ENCODE peak calls at places on chromosomes 1 and 21, in nine cellular contexts. One of them, this sample, is unnamed.

GRCh38 chr21:46390603-46391545 is 66.9 kb downstream of the PCNT start:
- DNase-seq in astrocyte: no peak
- DNase-seq in fibroblast of pulmonary artery: no peak
- DNase-seq in uterus: no peak
- DNase-seq in CD8-positive, alpha-beta T cell: no peak
- DNase-seq in PC-3: no peak
- DNase-seq in fibroblast of villous mesenchyme: no peak
- DNase-seq in bronchial epithelial cell: no peak
- DNase-seq in psoas muscle: peak; percentile 11
- DNase-seq in this sample: no peak

GRCh38 chr1:18795002-18795689 is 64.3 kb downstream of the TAS1R2 start:
- DNase-seq in uterus: no peak
- DNase-seq in psoas muscle: no peak
- DNase-seq in bronchial epithelial cell: no peak
- DNase-seq in PC-3: no peak
- DNase-seq in astrocyte: no peak
- DNase-seq in fibroblast of pulmonary artery: no peak
- DNase-seq in fibroblast of villous mesenchyme: no peak
- DNase-seq in CD8-positive, alpha-beta T cell: no peak
- DNase-seq in this sample: no peak

GRCh38 chr1:53176452-53177344 is 19.9 kb upstream of the CPT2 start:
- DNase-seq in astrocyte: peak; percentile 47
- DNase-seq in CD8-positive, alpha-beta T cell: no peak
- DNase-seq in bronchial epithelial cell: peak; percentile 85
- DNase-seq in PC-3: peak; percentile 91
- DNase-seq in uterus: peak; percentile 26
- DNase-seq in fibroblast of villous mesenchyme: peak; percentile 57
- DNase-seq in psoas muscle: peak; percentile 24
- DNase-seq in fibroblast of pulmonary artery: peak; percentile 30
- DNase-seq in this sample: no peak

GRCh38 chr1:119367332-119368124 is 1.1 kb upstream of the HAO2 start:
- DNase-seq in bronchial epithelial cell: peak; percentile 60
- DNase-seq in fibroblast of pulmonary artery: peak; percentile 66
- DNase-seq in astrocyte: peak; percentile 23
- DNase-seq in uterus: no peak
- DNase-seq in psoas muscle: no peak
- DNase-seq in PC-3: peak; percentile 74
- DNase-seq in CD8-positive, alpha-beta T cell: no peak
- DNase-seq in fibroblast of villous mesenchyme: peak; percentile 51
- DNase-seq in this sample: no peak

GRCh38 chr1:76425843-76426145 is 351.2 kb downstream of the ST6GALNAC3 start:
- DNase-seq in CD8-positive, alpha-beta T cell: no peak
- DNase-seq in fibroblast of villous mesenchyme: peak; percentile 90
- DNase-seq in psoas muscle: no peak
- DNase-seq in uterus: no peak
- DNase-seq in astrocyte: peak; percentile 9
- DNase-seq in PC-3: peak; percentile 56
- DNase-seq in fibroblast of pulmonary artery: peak; percentile 86
- DNase-seq in bronchial epithelial cell: peak; percentile 66
- DNase-seq in this sample: no peak

GRCh38 chr1:156608981-156609380 is 7.7 kb upstream of the GPATCH4 start:
- DNase-seq in psoas muscle: no peak
- DNase-seq in fibroblast of villous mesenchyme: no peak
- DNase-seq in astrocyte: no peak
- DNase-seq in bronchial epithelial cell: peak; percentile 40
- DNase-seq in CD8-positive, alpha-beta T cell: no peak
- DNase-seq in fibroblast of pulmonary artery: no peak
- DNase-seq in uterus: no peak
- DNase-seq in PC-3: peak; percentile 74
- DNase-seq in this sample: no peak

GRCh38 chr1:95992013-95992412 is 729.6 kb upstream of the PTBP2 start:
- DNase-seq in fibroblast of villous mesenchyme: no peak
- DNase-seq in psoas muscle: no peak
- DNase-seq in astrocyte: no peak
- DNase-seq in fibroblast of pulmonary artery: no peak
- DNase-seq in CD8-positive, alpha-beta T cell: no peak
- DNase-seq in PC-3: no peak
- DNase-seq in bronchial epithelial cell: peak; percentile 1
- DNase-seq in uterus: no peak
- DNase-seq in this sample: no peak

GRCh38 chr1:12460911-12461621 is 156.9 kb downstream of the DHRS3 start:
- DNase-seq in PC-3: no peak
- DNase-seq in CD8-positive, alpha-beta T cell: no peak
- DNase-seq in uterus: peak; percentile 52
- DNase-seq in astrocyte: peak; percentile 86
- DNase-seq in bronchial epithelial cell: no peak
- DNase-seq in fibroblast of villous mesenchyme: peak; percentile 58
- DNase-seq in fibroblast of pulmonary artery: no peak
- DNase-seq in psoas muscle: peak; percentile 48
- DNase-seq in this sample: no peak

GRCh38 chr1:13487143-13487868 is 26.5 kb downstream of the LRRC38 start:
- DNase-seq in psoas muscle: peak; percentile 82
- DNase-seq in fibroblast of pulmonary artery: no peak
- DNase-seq in bronchial epithelial cell: no peak
- DNase-seq in CD8-positive, alpha-beta T cell: no peak
- DNase-seq in astrocyte: no peak
- DNase-seq in PC-3: no peak
- DNase-seq in uterus: no peak
- DNase-seq in fibroblast of villous mesenchyme: no peak
- DNase-seq in this sample: no peak

GRCh38 chr21:42222821-42223390 is 4.0 kb downstream of the ABCG1 start:
- DNase-seq in psoas muscle: no peak
- DNase-seq in astrocyte: no peak
- DNase-seq in fibroblast of villous mesenchyme: no peak
- DNase-seq in PC-3: no peak
- DNase-seq in bronchial epithelial cell: no peak
- DNase-seq in CD8-positive, alpha-beta T cell: no peak
- DNase-seq in fibroblast of pulmonary artery: no peak
- DNase-seq in uterus: no peak
- DNase-seq in this sample: no peak

GRCh38 chr1:16088996-16089395 is 15.5 kb upstream of the FAM131C start:
- DNase-seq in bronchial epithelial cell: peak; percentile 60
- DNase-seq in CD8-positive, alpha-beta T cell: no peak
- DNase-seq in psoas muscle: no peak
- DNase-seq in PC-3: peak; percentile 82
- DNase-seq in uterus: no peak
- DNase-seq in fibroblast of pulmonary artery: peak; percentile 80
- DNase-seq in fibroblast of villous mesenchyme: peak; percentile 33
- DNase-seq in astrocyte: peak; percentile 89
- DNase-seq in this sample: no peak

GRCh38 chr1:43068911-43069310 is 103.2 kb downstream of the EBNA1BP2 start:
- DNase-seq in fibroblast of pulmonary artery: no peak
- DNase-seq in fibroblast of villous mesenchyme: no peak
- DNase-seq in bronchial epithelial cell: no peak
- DNase-seq in PC-3: no peak
- DNase-seq in uterus: no peak
- DNase-seq in psoas muscle: no peak
- DNase-seq in astrocyte: no peak
- DNase-seq in CD8-positive, alpha-beta T cell: no peak
- DNase-seq in this sample: no peak

GRCh38 chr1:43066578-43066977 is 105.5 kb downstream of the EBNA1BP2 start:
- DNase-seq in bronchial epithelial cell: no peak
- DNase-seq in fibroblast of villous mesenchyme: no peak
- DNase-seq in fibroblast of pulmonary artery: no peak
- DNase-seq in CD8-positive, alpha-beta T cell: no peak
- DNase-seq in uterus: no peak
- DNase-seq in PC-3: no peak
- DNase-seq in psoas muscle: no peak
- DNase-seq in astrocyte: no peak
- DNase-seq in this sample: no peak

GRCh38 chr1:43067233-43067745 is 104.8 kb downstream of the EBNA1BP2 start:
- DNase-seq in PC-3: no peak
- DNase-seq in uterus: no peak
- DNase-seq in psoas muscle: no peak
- DNase-seq in CD8-positive, alpha-beta T cell: no peak
- DNase-seq in fibroblast of villous mesenchyme: no peak
- DNase-seq in astrocyte: no peak
- DNase-seq in bronchial epithelial cell: no peak
- DNase-seq in fibroblast of pulmonary artery: no peak
- DNase-seq in this sample: no peak

GRCh38 chr1:43069481-43070050 is 102.5 kb downstream of the EBNA1BP2 start:
- DNase-seq in CD8-positive, alpha-beta T cell: no peak
- DNase-seq in PC-3: no peak
- DNase-seq in uterus: no peak
- DNase-seq in bronchial epithelial cell: no peak
- DNase-seq in fibroblast of pulmonary artery: no peak
- DNase-seq in fibroblast of villous mesenchyme: peak; percentile 42
- DNase-seq in astrocyte: no peak
- DNase-seq in psoas muscle: no peak
- DNase-seq in this sample: no peak

GRCh38 chr1:43067856-43068751 is 104.0 kb downstream of the EBNA1BP2 start:
- DNase-seq in PC-3: no peak
- DNase-seq in fibroblast of villous mesenchyme: no peak
- DNase-seq in astrocyte: no peak
- DNase-seq in CD8-positive, alpha-beta T cell: no peak
- DNase-seq in bronchial epithelial cell: no peak
- DNase-seq in fibroblast of pulmonary artery: no peak
- DNase-seq in uterus: no peak
- DNase-seq in psoas muscle: no peak
- DNase-seq in this sample: no peak
- H3K4me3 ChIP-seq in PC-3: no peak overlapping the region
- H3K4me3 ChIP-seq in fibroblast of villous mesenchyme: peak overlapping the region; percentile 41
- H3K4me3 ChIP-seq in astrocyte: no peak overlapping the region
- H3K4me3 ChIP-seq in CD8-positive, alpha-beta T cell: no peak overlapping the region
- H3K4me3 ChIP-seq in bronchial epithelial cell: peak overlapping the region; percentile 33
- H3K4me3 ChIP-seq in fibroblast of pulmonary artery: peak overlapping the region; percentile 36
- H3K4me3 ChIP-seq in uterus: no peak overlapping the region
- H3K4me3 ChIP-seq in psoas muscle: peak overlapping the region; percentile 54
- H3K4me3 ChIP-seq in this sample: peak overlapping the region; percentile 18

GRCh38 chr1:229889031-229889517 is 178.0 kb upstream of the GALNT2 start:
- DNase-seq in fibroblast of villous mesenchyme: no peak
- DNase-seq in fibroblast of pulmonary artery: no peak
- DNase-seq in PC-3: no peak
- DNase-seq in bronchial epithelial cell: no peak
- DNase-seq in uterus: no peak
- DNase-seq in psoas muscle: no peak
- DNase-seq in CD8-positive, alpha-beta T cell: no peak
- DNase-seq in astrocyte: no peak
- DNase-seq in this sample: no peak
- TF ChIP-seq CTCF in fibroblast of villous mesenchyme: no peak
- TF ChIP-seq CTCF in fibroblast of pulmonary artery: no peak
- TF ChIP-seq CTCF in PC-3: no peak
- TF ChIP-seq CTCF in bronchial epithelial cell: no peak
- TF ChIP-seq CTCF in uterus: no peak
- TF ChIP-seq CTCF in psoas muscle: no peak
- TF ChIP-seq CTCF in CD8-positive, alpha-beta T cell: no peak
- TF ChIP-seq CTCF in astrocyte: no peak
- TF ChIP-seq CTCF in this sample: no peak

DNA sequence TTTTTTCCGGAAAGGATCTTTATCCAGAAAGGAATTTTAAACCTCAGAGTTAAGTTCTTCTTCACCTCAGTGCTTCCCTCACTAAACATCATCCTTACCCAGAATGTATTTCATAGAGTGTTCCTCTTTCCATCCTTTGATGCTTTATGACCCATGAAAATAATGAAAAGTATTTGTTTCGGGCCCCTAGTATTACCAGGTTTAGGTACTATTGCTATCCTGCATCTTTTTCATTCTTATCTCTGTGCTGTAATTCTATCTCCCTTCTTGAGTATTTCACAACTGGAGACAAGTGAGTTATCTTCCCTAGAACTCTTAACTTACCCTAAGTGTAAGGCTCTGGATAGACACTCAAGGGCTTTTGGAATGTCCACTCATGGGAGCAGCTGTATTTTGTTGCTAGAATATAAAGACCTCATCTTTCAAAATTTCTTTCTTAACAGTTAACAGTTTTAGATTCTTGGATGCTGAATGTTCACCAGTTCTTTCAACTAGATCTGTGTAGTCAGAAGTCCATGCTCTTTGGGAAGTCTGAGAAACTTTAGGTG is 26.2 kb downstream of the UCK2 start:
- DNase-seq in bronchial epithelial cell: no peak
- DNase-seq in psoas muscle: no peak
- DNase-seq in CD8-positive, alpha-beta T cell: no peak
- DNase-seq in fibroblast of pulmonary artery: no peak
- DNase-seq in uterus: no peak
- DNase-seq in PC-3: no peak
- DNase-seq in astrocyte: no peak
- DNase-seq in fibroblast of villous mesenchyme: peak; percentile 61
- DNase-seq in this sample: no peak
- H3K4me3 ChIP-seq in bronchial epithelial cell: no peak overlapping the region
- H3K4me3 ChIP-seq in psoas muscle: peak overlapping the region; percentile 15
- H3K4me3 ChIP-seq in CD8-positive, alpha-beta T cell: no peak overlapping the region
- H3K4me3 ChIP-seq in fibroblast of pulmonary artery: peak overlapping the region; percentile 13
- H3K4me3 ChIP-seq in uterus: no peak overlapping the region
- H3K4me3 ChIP-seq in PC-3: no peak overlapping the region
- H3K4me3 ChIP-seq in astrocyte: no peak overlapping the region
- H3K4me3 ChIP-seq in fibroblast of villous mesenchyme: no peak overlapping the region
- H3K4me3 ChIP-seq in this sample: no peak overlapping the region

GRCh38 chr1:246748867-246749266 is 24.7 kb downstream of the SCCPDH start:
- DNase-seq in fibroblast of pulmonary artery: no peak
- DNase-seq in astrocyte: no peak
- DNase-seq in bronchial epithelial cell: peak; percentile 35
- DNase-seq in psoas muscle: no peak
- DNase-seq in uterus: no peak
- DNase-seq in CD8-positive, alpha-beta T cell: no peak
- DNase-seq in PC-3: peak; percentile 43
- DNase-seq in fibroblast of villous mesenchyme: peak; percentile 61
- DNase-seq in this sample: no peak
- TF ChIP-seq CTCF in fibroblast of pulmonary artery: no peak
- TF ChIP-seq CTCF in astrocyte: no peak
- TF ChIP-seq CTCF in bronchial epithelial cell: no peak
- TF ChIP-seq CTCF in psoas muscle: no peak
- TF ChIP-seq CTCF in uterus: no peak
- TF ChIP-seq CTCF in CD8-positive, alpha-beta T cell: no peak
- TF ChIP-seq CTCF in PC-3: no peak
- TF ChIP-seq CTCF in fibroblast of villous mesenchyme: no peak
- TF ChIP-seq CTCF in this sample: no peak